ENCODE peak calls at places on chromosomes 7 and 10, in nine cellular contexts. H is HuH-7; F is T1000; P is adrenal gland; N is activated CD8-positive, alpha-beta memory T cell treated with anti-CD3 and anti-CD28 coated beads for 4 hours; I is fibroblast of villous mesenchyme; T is GM23248; X is SJCRH30; Y is renal cortical epithelial cell. S is an unnamed sample.

GRCh38 chr7:88661921-88662320 is 97.6 kb upstream of the ZNF804B start:
- DNase-seq in H (no peak), F (no peak), P (no peak), N (no peak), I (no peak), T (no peak), X (no peak), Y (no peak), S (no peak)

GRCh38 chr10:79125092-79125491 is 56.3 kb downstream of the ZMIZ1 start:
- DNase-seq in H (no peak), F (no peak), P (no peak), N (no peak), I (no peak), T (no peak), X (no peak), Y (no peak), S (no peak)

GRCh38 chr10:73591935-73592699 is 975 bp upstream of the USP54 start:
- DNase-seq in H (peak; percentile 47), F (no peak), P (no peak), N (no peak), I (peak; percentile 62), T (peak; percentile 16), X (peak; percentile 82), Y (peak; percentile 88), S (no peak)

GRCh38 chr7:107687656-107688055 is 27.0 kb downstream of the SLC26A4 start:
- DNase-seq in H (no peak), F (no peak), P (no peak), N (no peak), I (no peak), T (peak; percentile 58), X (no peak), Y (peak; percentile 38), S (no peak)

GRCh38 chr10:70925377-70926214 is 37.2 kb upstream of the PCBD1 start:
- DNase-seq in H (peak; percentile 68), F (no peak), P (peak; percentile 34), N (peak; percentile 10), I (peak; percentile 23), T (peak; percentile 46), X (peak; percentile 45), Y (no peak), S (no peak)

GRCh38 chr7:66413379-66414114 is 208.4 kb downstream of the TPST1 start:
- DNase-seq in H (peak; percentile 98), F (peak; percentile 69), P (peak; percentile 93), N (peak; percentile 66), I (peak; percentile 75), T (peak; percentile 70), X (no peak), Y (peak; percentile 58), S (no peak)

GRCh38 chr10:46557319-46558140 is 1.1 kb upstream of the GPRIN2 start:
- DNase-seq in H (no peak), F (no peak), P (peak; percentile 10), N (no peak), I (no peak), T (no peak), X (no peak), Y (no peak), S (no peak)

GRCh38 chr7:156464339-156464738 is 176.2 kb upstream of the RNF32 start:
- DNase-seq in H (no peak), F (no peak), P (no peak), N (no peak), I (no peak), T (no peak), X (no peak), Y (no peak), S (no peak)

GRCh38 chr10:21944727-21945386 is 58.7 kb downstream of the DNAJC1 start:
- DNase-seq in H (no peak), F (no peak), P (no peak), N (no peak), I (peak; percentile 50), T (peak; percentile 17), X (no peak), Y (no peak), S (no peak)

GRCh38 chr7:113370910-113371309 is 252.6 kb upstream of the SMIM30 start:
- DNase-seq in H (no peak), F (no peak), P (no peak), N (no peak), I (no peak), T (no peak), X (peak; percentile 72), Y (no peak), S (no peak)

GRCh38 chr7:122884186-122884585 is 2.1 kb downstream of the CADPS2 start:
- DNase-seq in H (no peak), F (no peak), P (no peak), N (no peak), I (no peak), T (no peak), X (no peak), Y (no peak), S (no peak)

GRCh38 chr7:116227678-116228239 is 17.4 kb downstream of the TES start:
- DNase-seq in H (no peak), F (no peak), P (no peak), N (no peak), I (peak; percentile 73), T (peak; percentile 93), X (no peak), Y (no peak), S (no peak)

GRCh38 chr10:21993360-21994001 is 10.0 kb downstream of the DNAJC1 start:
- DNase-seq in H (no peak), F (no peak), P (no peak), N (no peak), I (peak; percentile 42), T (peak; percentile 51), X (peak; percentile 51), Y (peak; percentile 32), S (no peak)

GRCh38 chr10:79939969-79940368 is 8.9 kb downstream of the SFTPD start:
- DNase-seq in H (no peak), F (no peak), P (no peak), N (no peak), I (no peak), T (no peak), X (no peak), Y (no peak), S (no peak)

GRCh38 chr7:104862719-104863118 is 151.3 kb upstream of the KMT2E start:
- DNase-seq in H (peak; percentile 54), F (no peak), P (no peak), N (no peak), I (no peak), T (peak; percentile 23), X (peak; percentile 37), Y (no peak), S (no peak)

GRCh38 chr7:139271718-139272619 is 40.9 kb downstream of the UBN2 start:
- DNase-seq in H (no peak), F (no peak), P (no peak), N (no peak), I (no peak), T (no peak), X (no peak), Y (no peak), S (no peak)

GRCh38 chr10:10865913-10866312 is 151.8 kb upstream of the CELF2 start:
- DNase-seq in H (no peak), F (no peak), P (no peak), N (no peak), I (no peak), T (no peak), X (no peak), Y (no peak), S (no peak)

GRCh38 chr7:18829518-18830252 is 287.8 kb downstream of the TWIST1 start:
- DNase-seq in H (no peak), F (no peak), P (no peak), N (no peak), I (peak; percentile 66), T (peak; percentile 77), X (no peak), Y (peak; percentile 75), S (no peak)

GRCh38 chr10:77925410-77925794 is 1.2 kb downstream of the DLG5 start:
- DNase-seq in H (no peak), F (no peak), P (peak; percentile 51), N (no peak), I (peak; percentile 41), T (peak; percentile 81), X (peak; percentile 68), Y (no peak), S (no peak)

GRCh38 chr10:71750986-71751385 is 22.3 kb downstream of the VSIR start:
- DNase-seq in H (no peak), F (no peak), P (no peak), N (no peak), I (no peak), T (no peak), X (no peak), Y (no peak), S (no peak)

GRCh38 chr10:112778579-112778978 is 171.5 kb upstream of the TCF7L2 start:
- DNase-seq in H (no peak), F (no peak), P (no peak), N (no peak), I (no peak), T (no peak), X (no peak), Y (peak; percentile 59), S (no peak)

GRCh38 chr7:335358-336148 is 45.6 kb downstream of the FOXL3 start:
- DNase-seq in H (no peak), F (no peak), P (no peak), N (no peak), I (no peak), T (no peak), X (no peak), Y (no peak), S (no peak)

GRCh38 chr10:79437111-79437814 is 8.2 kb downstream of the ZCCHC24 start:
- DNase-seq in H (no peak), F (no peak), P (no peak), N (no peak), I (no peak), T (peak; percentile 65), X (no peak), Y (no peak), S (no peak)